ENCODE peak calls at places on chromosomes 13 and 19, in four cellular contexts. X, G, F and V are unnamed samples.
A peak's percentile ranks its signal among the peaks of the same experiment; 100 is the strongest.

GRCh38 chr13:112242777-112243176 is 133.4 kb upstream of the SPACA7 start:
- DNase-seq in X (no peak), G (no peak), F (no peak), V (no peak)

GRCh38 chr13:50128406-50129048 is 113.3 kb downstream of the KCNRG start:
- DNase-seq in X (no peak), G (no peak), F (no peak), V (no peak)

GRCh38 chr13:60020288-60020687 is 143.4 kb downstream of the DIAPH3 start:
- DNase-seq in X (no peak), G (no peak), F (no peak), V (no peak)

GRCh38 chr19:49430678-49431329 is 5.6 kb downstream of the GFY start:
- DNase-seq in X (no peak), G (no peak), F (peak; percentile 74), V (no peak)

GRCh38 chr19:50777830-50778303 is 7.6 kb downstream of the GPR32 start:
- DNase-seq in X (peak; percentile 14), G (no peak), F (peak; percentile 55), V (no peak)

GRCh38 chr19:44677019-44677809 is 5.9 kb downstream of the CEACAM19 start:
- DNase-seq in X (peak; percentile 70), G (peak; percentile 57), F (peak; percentile 59), V (no peak)

GRCh38 chr19:17522988-17523872 is 11.8 kb downstream of the PGLS start:
- DNase-seq in X (no peak), G (no peak), F (no peak), V (no peak)

GRCh38 chr13:49060698-49061387 is 85.1 kb downstream of the FNDC3A start:
- DNase-seq in X (peak; percentile 20), G (no peak), F (peak; percentile 14), V (no peak)

GRCh38 chr19:50921391-50922315 is 10.5 kb upstream of the KLK4 start:
- DNase-seq in X (no peak), G (no peak), F (no peak), V (no peak)

GRCh38 chr13:96779691-96780090 is 214.6 kb downstream of the OXGR1 start:
- DNase-seq in X (no peak), G (no peak), F (no peak), V (no peak)

GRCh38 chr13:99289674-99290337 is 17.4 kb downstream of the GPR183 start:
- DNase-seq in X (no peak), G (no peak), F (no peak), V (no peak)

GRCh38 chr13:99285432-99286182 is 21.6 kb downstream of the GPR183 start:
- DNase-seq in X (no peak), G (no peak), F (no peak), V (no peak)

GRCh38 chr13:99287544-99287943 is 19.7 kb downstream of the GPR183 start:
- DNase-seq in X (no peak), G (no peak), F (no peak), V (no peak)

GRCh38 chr13:99289265-99289664 is 17.9 kb downstream of the GPR183 start:
- DNase-seq in X (no peak), G (no peak), F (no peak), V (no peak)

DNA sequence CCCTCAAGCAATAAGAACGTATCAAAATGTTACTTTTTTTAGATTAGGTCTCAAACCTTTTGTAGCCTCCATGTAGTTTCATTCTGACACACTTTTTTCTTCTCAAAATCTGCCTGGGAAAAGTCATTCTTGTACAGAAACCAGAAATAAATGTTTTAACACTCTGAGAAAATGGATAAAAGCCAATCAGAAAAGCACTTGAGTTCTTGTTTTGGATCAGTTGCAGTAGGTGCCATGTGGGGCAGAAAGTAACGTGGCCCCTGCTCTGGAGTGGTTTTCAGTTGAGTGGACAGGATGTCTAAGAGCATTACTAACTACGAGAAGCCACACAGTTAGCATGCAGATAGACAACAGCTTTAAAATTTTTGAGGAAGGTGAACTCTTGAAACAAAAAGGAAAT is 19.1 kb downstream of the GPR183 start:
- DNase-seq in X (no peak), G (no peak), F (no peak), V (no peak)
- H3K9me1 ChIP-seq in X (peaks cover 4% of the 10 kb centered on the region), G (no peaks in the 10 kb centered on the region), F (no peaks in the 10 kb centered on the region), V (no peaks in the 10 kb centered on the region)

GRCh38 chr13:102694944-102695343 is at the start of gene METTL21C:
- DNase-seq in X (no peak), G (no peak), F (no peak), V (no peak)

GRCh38 chr13:102697264-102697663 is 2.4 kb upstream of the METTL21C start:
- DNase-seq in X (no peak), G (no peak), F (no peak), V (no peak)

GRCh38 chr13:102698649-102698980 is 3.8 kb upstream of the METTL21C start:
- DNase-seq in X (no peak), G (no peak), F (no peak), V (no peak)

GRCh38 chr13:102697929-102698648 is 3.2 kb upstream of the METTL21C start:
- DNase-seq in X (no peak), G (no peak), F (no peak), V (no peak)

DNA sequence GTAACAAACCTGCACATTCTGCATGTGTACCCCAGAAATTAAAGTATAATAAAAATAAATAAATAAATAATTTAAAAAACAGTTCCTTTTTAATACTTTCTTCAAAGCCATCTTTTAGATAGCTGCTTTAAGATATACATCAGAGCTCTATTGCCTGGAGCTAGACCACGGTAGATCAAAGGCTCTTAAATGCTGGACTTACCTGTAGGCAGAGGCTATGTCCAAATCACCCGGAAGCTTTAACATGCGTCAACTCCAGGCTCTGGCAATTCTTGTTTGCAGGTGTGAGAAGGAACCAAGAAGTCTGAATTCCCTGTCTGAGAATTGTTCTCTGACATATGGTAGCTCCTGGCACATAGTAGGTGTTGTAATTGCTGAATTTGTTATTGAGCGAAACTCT is 1.6 kb upstream of the METTL21C start:
- DNase-seq in X (no peak), G (no peak), F (no peak), V (no peak)
- H3K4me2 ChIP-seq in X (no peak overlapping the region), G (no peak overlapping the region), F (no peak overlapping the region), V (no peak overlapping the region)

GRCh38 chr19:40101813-40102212 is 11.1 kb upstream of the ZNF780A start:
- DNase-seq in X (no peak), G (no peak), F (no peak), V (no peak)
- H3K9me1 ChIP-seq in X (no peaks in the 10 kb centered on the region), G (no peaks in the 10 kb centered on the region), F (no peaks in the 10 kb centered on the region), V (no peaks in the 10 kb centered on the region)

GRCh38 chr19:8476524-8476923 is 25.9 kb downstream of the PRAM1 start:
- DNase-seq in X (no peak), G (no peak), F (no peak), V (no peak)

GRCh38 chr19:8477889-8478288 is 24.6 kb downstream of the PRAM1 start:
- DNase-seq in X (no peak), G (no peak), F (no peak), V (no peak)

GRCh38 chr19:8478605-8479004 is 23.8 kb downstream of the PRAM1 start:
- DNase-seq in X (no peak), G (no peak), F (no peak), V (no peak)

GRCh38 chr19:8475005-8475404 is 27.4 kb downstream of the PRAM1 start:
- DNase-seq in X (no peak), G (no peak), F (no peak), V (no peak)

DNA sequence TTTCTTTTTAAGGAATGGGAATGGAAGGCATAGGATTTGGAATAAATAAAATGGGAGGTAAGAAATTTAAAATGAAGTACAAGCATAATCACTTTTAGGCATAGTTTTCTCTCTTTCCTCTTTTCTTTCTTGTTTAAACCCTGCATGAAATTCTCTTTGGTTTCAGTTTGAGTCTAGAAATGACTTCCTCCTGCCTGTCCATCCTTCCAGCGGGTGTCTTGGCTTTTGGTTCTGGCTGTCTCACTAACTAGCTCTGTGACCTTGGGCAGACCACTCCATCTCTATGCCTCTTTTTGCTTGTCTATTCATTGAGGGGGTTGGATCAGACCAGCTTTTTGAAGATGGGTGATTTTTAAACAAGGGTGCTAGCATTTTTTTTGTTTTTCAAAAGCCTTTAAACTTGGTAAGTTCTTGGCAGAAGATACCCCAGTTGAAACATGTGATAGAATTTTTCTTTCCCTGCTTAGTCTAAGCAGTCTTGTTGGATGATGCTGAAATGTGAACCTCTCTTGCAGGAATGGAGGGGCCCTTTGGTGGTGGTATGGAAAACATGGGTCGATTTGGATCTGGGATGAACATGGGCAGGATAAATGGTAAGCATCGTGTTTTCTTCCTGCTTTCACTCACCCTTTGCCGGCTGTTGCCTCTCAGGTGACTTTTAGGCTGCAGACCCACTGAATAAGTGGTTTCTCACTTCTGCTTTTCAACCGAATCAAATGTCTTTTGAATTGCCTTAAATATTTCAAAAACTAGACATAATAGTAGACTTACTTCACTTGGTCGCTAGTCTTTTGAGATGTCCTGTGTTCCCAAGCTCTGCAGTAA is 28.6 kb downstream of the PRAM1 start:
- DNase-seq in X (no peak), G (no peak), F (no peak), V (no peak)
- H3K4me2 ChIP-seq in X (no peak overlapping the region), G (no peak overlapping the region), F (no peak overlapping the region), V (no peak overlapping the region)

DNA sequence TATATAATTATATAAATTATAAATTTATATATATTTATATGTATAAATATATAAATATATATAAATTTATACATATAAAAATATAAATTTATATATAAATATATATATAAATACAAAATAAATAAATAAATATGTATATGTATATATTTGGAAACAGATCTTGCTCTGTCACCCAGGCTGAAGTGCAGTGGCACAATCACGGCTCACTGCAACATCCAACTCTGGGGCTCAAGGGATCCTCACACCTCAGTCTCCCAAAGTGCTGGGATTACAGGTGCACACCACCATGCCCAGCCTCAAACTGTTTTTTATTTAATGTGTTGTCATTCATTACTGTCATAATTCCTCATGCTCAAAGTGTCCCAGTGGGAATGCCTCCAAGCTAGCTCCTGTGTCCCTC is 25.2 kb upstream of the PDCD5 start:
- DNase-seq in X (no peak), G (no peak), F (no peak), V (no peak)
- H3K9me1 ChIP-seq in X (no peaks in the 10 kb centered on the region), G (no peaks in the 10 kb centered on the region), F (no peaks in the 10 kb centered on the region), V (no peaks in the 10 kb centered on the region)

GRCh38 chr19:1455002-1455335 is 5.0 kb downstream of the APC2 start:
- DNase-seq in X (no peak), G (peak; percentile 86), F (peak; percentile 64), V (no peak)
- H3K4me2 ChIP-seq in X (no peak overlapping the region), G (no peak overlapping the region), F (peak overlapping the region; percentile 84), V (peak overlapping the region; percentile 32)